ENCODE peak calls at places on chromosomes 7 and 10, in five cellular contexts. One of them, this sample, is unnamed.

GRCh38 chr7:105648561-105649401 is 67.5 kb upstream of the EFCAB10 start:
- DNase-seq in NCI-H187: peak
- DNase-seq in cardiac fibroblast: peak
- DNase-seq in MM.1S: no peak
- DNase-seq in activated CD4-positive, alpha-beta T cell treated with anti-CD3 and anti-CD28 coated beads, Interleukin-2, amount 50 U/mL, for 1 hour: no peak
- DNase-seq in this sample: no peak

GRCh38 chr7:132430863-132431822 is 145.1 kb downstream of the PLXNA4 start:
- DNase-seq in NCI-H187: no peak
- DNase-seq in cardiac fibroblast: peak
- DNase-seq in MM.1S: no peak
- DNase-seq in activated CD4-positive, alpha-beta T cell treated with anti-CD3 and anti-CD28 coated beads, Interleukin-2, amount 50 U/mL, for 1 hour: no peak
- DNase-seq in this sample: peak

GRCh38 chr7:149457766-149458165 is 3.1 kb downstream of the ZNF777 start:
- DNase-seq in NCI-H187: no peak
- DNase-seq in cardiac fibroblast: no peak
- DNase-seq in MM.1S: no peak
- DNase-seq in activated CD4-positive, alpha-beta T cell treated with anti-CD3 and anti-CD28 coated beads, Interleukin-2, amount 50 U/mL, for 1 hour: no peak
- DNase-seq in this sample: no peak

GRCh38 chr10:63707254-63707910 is 186.2 kb downstream of the REEP3 start:
- DNase-seq in NCI-H187: no peak
- DNase-seq in cardiac fibroblast: peak
- DNase-seq in MM.1S: no peak
- DNase-seq in activated CD4-positive, alpha-beta T cell treated with anti-CD3 and anti-CD28 coated beads, Interleukin-2, amount 50 U/mL, for 1 hour: no peak
- DNase-seq in this sample: peak

GRCh38 chr7:33805630-33806233 is 99.6 kb upstream of the BMPER start:
- DNase-seq in NCI-H187: no peak
- DNase-seq in cardiac fibroblast: peak
- DNase-seq in MM.1S: no peak
- DNase-seq in activated CD4-positive, alpha-beta T cell treated with anti-CD3 and anti-CD28 coated beads, Interleukin-2, amount 50 U/mL, for 1 hour: no peak
- DNase-seq in this sample: no peak

GRCh38 chr7:28381466-28381865 is 30.9 kb upstream of the CREB5 start:
- DNase-seq in NCI-H187: no peak
- DNase-seq in cardiac fibroblast: no peak
- DNase-seq in MM.1S: no peak
- DNase-seq in activated CD4-positive, alpha-beta T cell treated with anti-CD3 and anti-CD28 coated beads, Interleukin-2, amount 50 U/mL, for 1 hour: no peak
- DNase-seq in this sample: no peak

GRCh38 chr10:44278669-44279337 is 106.1 kb downstream of the CXCL12 start:
- DNase-seq in NCI-H187: no peak
- DNase-seq in cardiac fibroblast: peak
- DNase-seq in MM.1S: no peak
- DNase-seq in activated CD4-positive, alpha-beta T cell treated with anti-CD3 and anti-CD28 coated beads, Interleukin-2, amount 50 U/mL, for 1 hour: no peak
- DNase-seq in this sample: no peak

GRCh38 chr7:155758348-155758747 is 53.9 kb downstream of the SHH start:
- DNase-seq in NCI-H187: no peak
- DNase-seq in cardiac fibroblast: no peak
- DNase-seq in MM.1S: no peak
- DNase-seq in activated CD4-positive, alpha-beta T cell treated with anti-CD3 and anti-CD28 coated beads, Interleukin-2, amount 50 U/mL, for 1 hour: no peak
- DNase-seq in this sample: no peak

This sample was measured in activated CD8-positive, alpha-beta T cell treated with anti-CD3 and anti-CD28 coated beads for 36 hours.